ENCODE peak calls at places on chromosomes 5 and 9, in eight cellular contexts. L, P, V, G, S, N, W and Q are unnamed samples.

GRCh38 chr5:91281409-91281808 is 101.7 kb downstream of the ARRDC3 start:
- DNase-seq in P (no peak), S (no peak), G (no peak), L (peak), V (no peak), N (no peak), W (no peak), Q (peak)

GRCh38 chr9:95004452-95005275 is 278.2 kb downstream of the AOPEP start:
- DNase-seq in G (peak), V (peak), L (peak), P (no peak), N (peak), S (no peak), W (no peak), Q (peak)

GRCh38 chr5:113520429-113520828 is 6.9 kb downstream of the YTHDC2 start:
- DNase-seq in P (no peak), G (no peak), L (no peak), W (no peak), S (no peak), N (no peak), V (no peak), Q (no peak)

GRCh38 chr5:54774281-54775171 is 210.9 kb downstream of the ESM1 start:
- DNase-seq in G (peak), V (no peak), N (peak), L (no peak), S (no peak), W (no peak), P (no peak), Q (peak)

GRCh38 chr9:123609844-123610243 is 253.8 kb downstream of the CRB2 start:
- DNase-seq in P (no peak), G (no peak), L (no peak), W (no peak), N (no peak), V (no peak), S (no peak), Q (no peak)

GRCh38 chr9:19154135-19154612 is 26.9 kb upstream of the PLIN2 start:
- DNase-seq in G (no peak), L (peak), V (no peak), N (peak), S (no peak), W (peak), P (peak), Q (peak)

GRCh38 chr5:149724884-149725283 is 5.2 kb upstream of the PPARGC1B start:
- DNase-seq in V (no peak), G (no peak), N (no peak), W (no peak), P (peak), L (no peak), S (no peak), Q (no peak)

GRCh38 chr9:136416427-136416826 is 6.0 kb downstream of the PMPCA start:
- DNase-seq in V (no peak), W (no peak), L (no peak), G (no peak), N (no peak), S (no peak), P (no peak), Q (no peak)

GRCh38 chr9:118595719-118596305 is 773.4 kb downstream of the BRINP1 start:
- DNase-seq in V (peak), P (peak), L (peak), G (no peak), N (no peak), S (no peak), W (no peak), Q (peak)

GRCh38 chr5:72244862-72245371 is 75.1 kb downstream of the MRPS27 start:
- DNase-seq in S (no peak), V (peak), W (no peak), L (peak), N (no peak), G (no peak), P (no peak), Q (peak)

GRCh38 chr5:39948867-39949468 is 524.2 kb upstream of the DAB2 start:
- DNase-seq in P (no peak), W (no peak), V (peak), L (peak), G (no peak), S (peak), N (peak), Q (peak)

GRCh38 chr5:72817076-72817476 is 615 bp downstream of the TNPO1 start:
- DNase-seq in V (no peak), W (no peak), P (peak), G (peak), S (peak), N (peak), L (peak), Q (peak)

GRCh38 chr5:147176422-147176821 is 58.4 kb upstream of the STK32A start:
- DNase-seq in L (no peak), N (no peak), V (no peak), G (no peak), P (no peak), S (no peak), W (no peak), Q (no peak)

GRCh38 chr5:127766556-127767335 is 63.6 kb downstream of the CCDC192 start:
- DNase-seq in V (no peak), L (no peak), W (no peak), P (no peak), G (no peak), S (no peak), N (no peak), Q (no peak)

GRCh38 chr5:10420926-10421325 is 20.8 kb upstream of the ROPN1L start:
- DNase-seq in P (no peak), G (no peak), N (no peak), W (no peak), S (no peak), L (no peak), V (no peak), Q (no peak)

GRCh38 chr5:175494271-175495183 is 16.2 kb downstream of the SFXN1 start:
- DNase-seq in S (no peak), P (no peak), G (no peak), V (no peak), W (no peak), L (peak), N (no peak), Q (no peak)

GRCh38 chr9:93290495-93291434 is 106.8 kb downstream of the WNK2 start:
- DNase-seq in G (no peak), N (no peak), S (no peak), P (no peak), V (no peak), W (no peak), L (no peak), Q (no peak)

GRCh38 chr5:78929833-78930232 is 55.3 kb downstream of the ARSB start:
- DNase-seq in G (no peak), W (no peak), P (no peak), L (no peak), V (no peak), N (no peak), S (no peak), Q (no peak)

GRCh38 chr9:70110194-70111041 is 66.8 kb downstream of the MAMDC2 start:
- DNase-seq in P (no peak), G (no peak), V (no peak), S (no peak), W (peak), L (no peak), N (no peak), Q (no peak)

DNA sequence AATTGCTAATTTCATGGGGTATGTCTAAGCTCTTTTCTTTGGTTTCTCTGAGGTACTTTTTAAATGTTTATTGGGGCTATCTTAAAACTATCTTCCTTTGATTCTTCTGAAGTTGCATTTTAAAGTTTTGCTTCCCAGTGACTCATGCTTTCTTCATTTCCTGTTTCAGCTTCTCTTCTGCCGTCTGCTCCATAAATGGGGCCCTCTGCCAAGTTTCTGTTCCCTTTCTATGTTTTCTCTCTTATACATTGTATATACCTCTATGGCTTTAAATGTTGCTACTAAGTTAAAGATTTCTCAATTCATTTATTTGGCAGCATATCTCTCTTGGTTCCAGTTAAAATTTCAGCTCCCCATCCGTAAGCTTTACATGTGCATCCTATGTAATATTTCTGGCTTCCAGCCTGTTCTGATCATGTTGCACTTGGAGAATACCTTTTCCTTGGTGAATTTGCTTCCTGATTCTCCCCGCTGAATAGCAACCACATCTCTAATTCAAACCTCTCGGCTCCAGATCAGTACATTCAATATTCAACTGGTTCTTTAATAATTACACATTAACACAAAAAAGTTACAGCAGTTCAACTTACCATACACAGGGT is 125.3 kb downstream of the ST8SIA4 start:
- DNase-seq in L (peak), G (no peak), W (no peak), P (no peak), N (no peak), V (no peak), S (no peak), Q (peak)
- H3K27ac ChIP-seq in L (peak), G (no peak), W (no peak), P (no peak), N (no peak), V (no peak), S (no peak), Q (no peak)

DNA sequence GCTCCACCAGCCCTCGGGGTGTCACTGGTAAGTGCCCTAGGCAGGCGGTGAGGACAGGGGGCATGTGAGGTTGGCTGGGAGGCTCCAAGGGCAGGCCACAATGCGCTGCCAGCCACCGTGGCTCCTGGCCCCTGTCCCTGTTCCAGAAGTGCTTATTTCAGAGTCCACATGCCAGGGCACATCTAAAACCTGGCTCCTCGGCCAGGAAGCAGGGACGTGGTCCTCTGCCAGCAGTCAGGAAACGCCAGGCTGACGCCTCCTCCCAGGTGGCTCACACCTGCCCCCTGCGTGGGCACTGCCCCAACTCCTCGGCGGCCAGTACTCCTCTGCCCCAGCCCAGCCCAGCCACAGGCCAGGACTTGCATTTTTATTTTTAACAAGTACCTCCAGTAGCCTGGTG is 68.5 kb downstream of the SECISBP2 start:
- DNase-seq in P (peak), V (no peak), S (no peak), N (no peak), W (no peak), L (no peak), G (no peak), Q (no peak)
- H3K27ac ChIP-seq in P (peak), V (no peak), S (no peak), N (no peak), W (peak), L (no peak), G (no peak), Q (no peak)

DNA sequence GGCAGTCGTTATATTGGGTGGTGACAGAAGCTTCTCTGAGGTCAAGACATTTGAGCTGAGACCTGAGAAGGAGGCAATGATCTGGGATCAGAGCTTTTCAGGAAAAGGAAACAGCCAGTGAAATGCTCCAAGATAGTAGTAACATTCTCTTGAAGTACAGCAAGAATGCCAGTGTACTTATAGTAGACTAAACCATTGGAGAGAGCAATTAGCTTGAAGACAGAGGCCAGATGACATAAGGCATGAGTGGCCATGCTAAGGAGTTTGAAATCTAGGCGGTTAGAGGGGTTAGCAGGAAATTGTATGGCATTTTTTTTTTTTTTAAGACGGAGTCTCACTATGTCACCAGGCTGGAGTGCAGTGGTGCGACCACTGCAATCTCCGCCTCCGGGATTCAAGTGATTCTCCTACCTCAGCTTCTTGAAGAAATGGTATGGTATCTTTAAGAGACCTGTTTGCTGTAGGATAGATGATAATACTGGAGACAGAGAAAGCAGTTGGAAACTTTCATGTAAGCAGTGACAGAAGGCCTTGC is 482.3 kb upstream of the PAPPA start:
- DNase-seq in W (no peak), P (no peak), G (no peak), S (no peak), N (no peak), V (no peak), L (no peak), Q (no peak)
- H3K27ac ChIP-seq in W (no peak), P (no peak), G (peak), S (no peak), N (no peak), V (no peak), L (peak), Q (no peak)

GRCh38 chr5:179836225-179837019 is 15.7 kb downstream of the SQSTM1 start:
- DNase-seq in P (no peak), W (no peak), L (no peak), G (peak), N (no peak), V (no peak), S (peak), Q (no peak)
- H3K27ac ChIP-seq in P (peak), W (no peak), L (no peak), G (no peak), N (no peak), V (no peak), S (peak), Q (peak)

GRCh38 chr5:43150748-43151147 is 30.0 kb downstream of the ZNF131 start:
- DNase-seq in P (no peak), G (no peak), V (no peak), N (no peak), S (no peak), W (no peak), L (no peak), Q (no peak)

GRCh38 chr5:43154424-43154823 is 33.7 kb downstream of the ZNF131 start:
- DNase-seq in W (no peak), L (no peak), N (no peak), S (no peak), P (no peak), G (no peak), V (no peak), Q (no peak)

GRCh38 chr5:43150075-43150474 is 29.4 kb downstream of the ZNF131 start:
- DNase-seq in S (no peak), N (no peak), V (no peak), P (no peak), L (no peak), G (no peak), W (no peak), Q (no peak)

GRCh38 chr5:43155394-43156096 is 34.8 kb downstream of the ZNF131 start:
- DNase-seq in V (peak), N (no peak), P (no peak), S (no peak), G (no peak), W (no peak), L (no peak), Q (peak)

GRCh38 chr5:43152946-43153345 is 32.2 kb downstream of the ZNF131 start:
- DNase-seq in V (no peak), G (no peak), W (no peak), S (no peak), P (no peak), L (no peak), N (no peak), Q (no peak)
- H3K27ac ChIP-seq in V (no peak), G (no peak), W (no peak), S (no peak), P (no peak), L (no peak), N (no peak), Q (no peak)

DNA sequence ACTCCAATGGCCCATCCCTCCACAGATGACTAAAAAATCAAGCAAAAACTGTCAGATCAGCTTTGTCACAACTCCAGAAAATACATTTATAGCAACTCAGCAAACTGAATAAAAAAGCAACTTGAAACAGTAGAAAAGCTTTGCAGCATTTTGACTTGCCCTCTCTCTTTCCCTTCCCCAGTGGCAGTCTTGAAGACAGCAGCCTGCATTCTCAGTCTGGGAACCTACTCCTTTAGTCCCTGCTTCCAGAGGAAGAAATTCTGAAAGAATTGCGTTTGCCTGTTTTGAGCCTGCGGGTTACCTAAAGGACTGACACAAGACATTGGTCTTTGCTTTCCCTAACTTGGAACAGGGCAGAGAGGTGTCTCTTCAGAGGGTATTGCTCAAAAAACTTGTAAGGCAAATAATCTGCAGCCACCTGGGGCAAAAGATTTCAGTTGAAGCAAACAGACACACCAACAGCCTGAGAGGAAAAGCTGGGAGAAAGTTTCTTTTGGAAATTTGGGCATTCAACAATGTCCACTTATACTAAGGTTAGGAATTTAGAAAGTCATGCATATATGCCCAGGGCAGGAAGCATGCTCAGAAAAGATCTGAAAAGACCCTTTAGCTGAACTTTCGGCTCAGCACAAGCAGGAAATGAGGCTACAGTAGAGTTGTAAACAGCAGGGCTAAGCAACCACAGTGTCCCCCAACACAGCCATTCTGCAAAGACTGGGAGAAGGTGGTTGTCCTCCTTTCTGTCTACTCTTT is 15.2 kb upstream of the SLC35D2 start:
- DNase-seq in G (no peak), V (no peak), W (no peak), N (peak), L (no peak), S (no peak), P (no peak), Q (no peak)
- H3K27ac ChIP-seq in G (no peak), V (peak), W (no peak), N (peak), L (peak), S (peak), P (no peak), Q (peak)

GRCh38 chr5:56299212-56299611 is 66.1 kb upstream of the ANKRD55 start:
- DNase-seq in S (no peak), P (no peak), L (no peak), W (no peak), G (no peak), N (no peak), V (no peak), Q (no peak)

GRCh38 chr5:56303511-56303910 is 70.4 kb upstream of the ANKRD55 start:
- DNase-seq in W (no peak), S (no peak), V (no peak), P (no peak), G (no peak), N (no peak), L (no peak), Q (no peak)

GRCh38 chr5:56302027-56302426 is 68.9 kb upstream of the ANKRD55 start:
- DNase-seq in P (no peak), W (no peak), N (no peak), G (no peak), V (no peak), S (no peak), L (no peak), Q (no peak)

GRCh38 chr5:56298329-56298962 is 65.3 kb upstream of the ANKRD55 start:
- DNase-seq in W (no peak), L (no peak), N (no peak), S (no peak), V (no peak), G (no peak), P (no peak), Q (no peak)

DNA sequence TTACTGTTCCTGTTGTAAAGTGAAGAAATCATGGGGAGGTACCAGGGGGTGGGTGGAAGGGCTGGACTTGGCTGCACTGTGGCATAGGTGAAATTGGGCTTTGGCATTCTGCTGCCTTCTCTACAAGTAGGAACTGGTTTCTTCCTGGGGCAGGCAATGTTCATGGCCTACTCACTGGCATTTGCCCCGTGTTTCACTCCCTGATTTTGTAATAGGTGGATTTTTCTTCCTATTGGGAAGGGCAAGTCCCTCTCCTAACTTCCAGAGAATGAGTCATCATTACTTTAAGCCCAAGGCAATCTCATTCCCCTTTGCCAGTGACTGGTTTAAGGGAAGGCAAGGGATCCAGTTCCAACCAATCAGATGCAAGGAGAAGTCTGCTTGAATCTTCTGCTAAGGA is 67.9 kb upstream of the ANKRD55 start:
- DNase-seq in N (no peak), P (peak), V (no peak), L (peak), G (no peak), S (no peak), W (no peak), Q (no peak)
- H3K27ac ChIP-seq in N (no peak), P (no peak), V (no peak), L (peak), G (no peak), S (no peak), W (no peak), Q (no peak)

GRCh38 chr9:14011799-14012560 is 302.0 kb downstream of the NFIB start:
- DNase-seq in N (no peak), G (no peak), S (no peak), P (no peak), V (no peak), L (no peak), W (no peak), Q (no peak)
- H3K27ac ChIP-seq in N (no peak), G (no peak), S (no peak), P (no peak), V (no peak), L (no peak), W (no peak), Q (no peak)